ENCODE peak calls at places on chromosomes 11 and 22, in nine cellular contexts. G, S, U, P, F, W, N, J and B are unnamed samples.

GRCh38 chr11:95175969-95176368 is 55.0 kb downstream of the SESN3 start:
- DNase-seq in G (no peak), S (no peak), U (no peak), P (no peak), F (no peak), W (no peak), N (no peak), J (no peak), B (no peak)

GRCh38 chr11:116096596-116096995 is 592.4 kb upstream of the CADM1 start:
- DNase-seq in G (no peak), S (no peak), U (no peak), P (no peak), F (no peak), W (no peak), N (no peak), J (no peak), B (no peak)

GRCh38 chr11:12060385-12060980 is 49.9 kb upstream of the MICAL2 start:
- DNase-seq in G (no peak), S (no peak), U (peak), P (no peak), F (no peak), W (no peak), N (no peak), J (no peak), B (no peak)

GRCh38 chr11:131748146-131749050 is 378.0 kb downstream of the NTM start:
- DNase-seq in G (peak), S (peak), U (peak), P (peak), F (peak), W (peak), N (no peak), J (peak), B (peak)

GRCh38 chr22:17379939-17380710 is 10.9 kb downstream of the CECR2 start:
- DNase-seq in G (no peak), S (no peak), U (no peak), P (no peak), F (peak), W (no peak), N (no peak), J (no peak), B (no peak)

GRCh38 chr22:25054943-25055511 is 102.5 kb downstream of the KIAA1671 start:
- DNase-seq in G (no peak), S (no peak), U (no peak), P (no peak), F (no peak), W (peak), N (no peak), J (no peak), B (no peak)

GRCh38 chr11:116984589-116984988 is 113.6 kb downstream of the SIK3 start:
- DNase-seq in G (peak), S (no peak), U (no peak), P (no peak), F (no peak), W (no peak), N (no peak), J (no peak), B (peak)

GRCh38 chr11:6646631-6647281 is 8.9 kb downstream of the DCHS1 start:
- DNase-seq in G (no peak), S (no peak), U (peak), P (no peak), F (no peak), W (no peak), N (no peak), J (no peak), B (no peak)

GRCh38 chr11:23280088-23280487 is 419.8 kb upstream of the CCDC179 start:
- DNase-seq in G (no peak), S (no peak), U (no peak), P (no peak), F (no peak), W (no peak), N (no peak), J (no peak), B (no peak)

GRCh38 chr22:27197618-27198017 is 540.2 kb downstream of the MIAT start:
- DNase-seq in G (no peak), S (no peak), U (no peak), P (no peak), F (no peak), W (no peak), N (no peak), J (no peak), B (no peak)

GRCh38 chr11:10499452-10500262 is 41.3 kb downstream of the RNF141 start:
- DNase-seq in G (no peak), S (no peak), U (no peak), P (no peak), F (no peak), W (no peak), N (no peak), J (no peak), B (no peak)

GRCh38 chr11:76620471-76620870 is 50.1 kb downstream of the LRRC32 start:
- DNase-seq in G (peak), S (no peak), U (no peak), P (no peak), F (no peak), W (peak), N (no peak), J (no peak), B (no peak)

GRCh38 chr11:62055970-62056369 is 67.8 kb upstream of the INCENP start:
- DNase-seq in G (no peak), S (no peak), U (no peak), P (no peak), F (no peak), W (no peak), N (no peak), J (no peak), B (no peak)

GRCh38 chr11:57727185-57727584 is 14.1 kb upstream of the SELENOH start:
- DNase-seq in G (no peak), S (no peak), U (no peak), P (no peak), F (no peak), W (no peak), N (no peak), J (no peak), B (peak)

GRCh38 chr11:70203749-70204465 is 811 bp downstream of the FADD start:
- DNase-seq in G (peak), S (peak), U (no peak), P (peak), F (peak), W (peak), N (peak), J (peak), B (peak)

GRCh38 chr11:92329644-92330043 is 105.0 kb downstream of the FAT3 start:
- DNase-seq in G (peak), S (no peak), U (no peak), P (no peak), F (no peak), W (no peak), N (no peak), J (no peak), B (peak)

GRCh38 chr11:125674210-125674609 is 6.4 kb downstream of the ACRV1 start:
- DNase-seq in G (no peak), S (no peak), U (no peak), P (no peak), F (no peak), W (peak), N (no peak), J (no peak), B (no peak)

GRCh38 chr11:109984634-109985289 is 108.4 kb upstream of the ZC3H12C start:
- DNase-seq in G (peak), S (no peak), U (no peak), P (no peak), F (no peak), W (no peak), N (no peak), J (no peak), B (no peak)

GRCh38 chr11:95147364-95147905 is 57.8 kb downstream of the ENDOD1 start:
- DNase-seq in G (peak), S (no peak), U (no peak), P (peak), F (no peak), W (peak), N (peak), J (no peak), B (peak)

GRCh38 chr11:17208257-17208999 is 642 bp upstream of the PIK3C2A start:
- DNase-seq in G (peak), S (no peak), U (no peak), P (peak), F (peak), W (peak), N (peak), J (peak), B (peak)

GRCh38 chr22:28075260-28075981 is 156.4 kb upstream of the PITPNB start:
- DNase-seq in G (peak), S (peak), U (no peak), P (peak), F (no peak), W (peak), N (no peak), J (peak), B (peak)

GRCh38 chr11:105155679-105156078 is 16.1 kb upstream of the CARD18 start:
- DNase-seq in G (no peak), S (no peak), U (no peak), P (no peak), F (no peak), W (no peak), N (no peak), J (no peak), B (no peak)

GRCh38 chr11:108872781-108873291 is 208.0 kb downstream of the DDX10 start:
- DNase-seq in G (peak), S (no peak), U (no peak), P (no peak), F (no peak), W (peak), N (no peak), J (no peak), B (no peak)

GRCh38 chr11:12536566-12536965 is 137.7 kb upstream of the TEAD1 start:
- DNase-seq in G (no peak), S (no peak), U (no peak), P (no peak), F (no peak), W (no peak), N (no peak), J (no peak), B (no peak)

GRCh38 chr22:36816338-36816634 is 549 bp downstream of the PVALB start:
- DNase-seq in G (no peak), S (no peak), U (no peak), P (no peak), F (peak), W (no peak), N (no peak), J (no peak), B (no peak)

GRCh38 chr22:41642711-41643110 is 21.6 kb downstream of the XRCC6 start:
- DNase-seq in G (peak), S (no peak), U (no peak), P (no peak), F (no peak), W (no peak), N (no peak), J (no peak), B (no peak)

GRCh38 chr22:25777870-25778269 is 35.9 kb downstream of the MYO18B start:
- DNase-seq in G (peak), S (no peak), U (no peak), P (peak), F (no peak), W (peak), N (peak), J (peak), B (peak)

GRCh38 chr11:123473941-123474668 is 44.0 kb downstream of the GRAMD1B start:
- DNase-seq in G (peak), S (no peak), U (no peak), P (peak), F (no peak), W (peak), N (no peak), J (no peak), B (peak)

GRCh38 chr11:74318241-74318932 is 6.9 kb upstream of the P4HA3 start:
- DNase-seq in G (peak), S (no peak), U (no peak), P (no peak), F (no peak), W (peak), N (no peak), J (no peak), B (no peak)
- TF ChIP-seq CTCF in G (no peak), S (no peak), U (no peak), P (no peak), F (peak), W (no peak), N (no peak), J (peak), B (no peak)

GRCh38 chr11:1776944-1777715 is 13.4 kb upstream of the CTSD start:
- DNase-seq in G (no peak), S (no peak), U (no peak), P (no peak), F (no peak), W (no peak), N (no peak), J (no peak), B (no peak)
- H3K27ac ChIP-seq in G (no peak), S (no peak), U (no peak), P (peak), F (no peak), W (no peak), N (no peak), J (no peak), B (no peak)

GRCh38 chr22:50010676-50011446 is 1.7 kb downstream of the IL17REL start:
- DNase-seq in G (no peak), S (no peak), U (no peak), P (no peak), F (no peak), W (no peak), N (no peak), J (no peak), B (no peak)

GRCh38 chr22:50011447-50012200 is 941 bp downstream of the IL17REL start:
- DNase-seq in G (no peak), S (no peak), U (peak), P (no peak), F (no peak), W (no peak), N (no peak), J (peak), B (no peak)

GRCh38 chr22:50014053-50014501 is 1.5 kb upstream of the IL17REL start:
- DNase-seq in G (no peak), S (no peak), U (peak), P (no peak), F (no peak), W (no peak), N (no peak), J (peak), B (no peak)

GRCh38 chr22:50014655-50015401 is 2.3 kb upstream of the IL17REL start:
- DNase-seq in G (no peak), S (no peak), U (peak), P (no peak), F (no peak), W (no peak), N (no peak), J (peak), B (no peak)

DNA sequence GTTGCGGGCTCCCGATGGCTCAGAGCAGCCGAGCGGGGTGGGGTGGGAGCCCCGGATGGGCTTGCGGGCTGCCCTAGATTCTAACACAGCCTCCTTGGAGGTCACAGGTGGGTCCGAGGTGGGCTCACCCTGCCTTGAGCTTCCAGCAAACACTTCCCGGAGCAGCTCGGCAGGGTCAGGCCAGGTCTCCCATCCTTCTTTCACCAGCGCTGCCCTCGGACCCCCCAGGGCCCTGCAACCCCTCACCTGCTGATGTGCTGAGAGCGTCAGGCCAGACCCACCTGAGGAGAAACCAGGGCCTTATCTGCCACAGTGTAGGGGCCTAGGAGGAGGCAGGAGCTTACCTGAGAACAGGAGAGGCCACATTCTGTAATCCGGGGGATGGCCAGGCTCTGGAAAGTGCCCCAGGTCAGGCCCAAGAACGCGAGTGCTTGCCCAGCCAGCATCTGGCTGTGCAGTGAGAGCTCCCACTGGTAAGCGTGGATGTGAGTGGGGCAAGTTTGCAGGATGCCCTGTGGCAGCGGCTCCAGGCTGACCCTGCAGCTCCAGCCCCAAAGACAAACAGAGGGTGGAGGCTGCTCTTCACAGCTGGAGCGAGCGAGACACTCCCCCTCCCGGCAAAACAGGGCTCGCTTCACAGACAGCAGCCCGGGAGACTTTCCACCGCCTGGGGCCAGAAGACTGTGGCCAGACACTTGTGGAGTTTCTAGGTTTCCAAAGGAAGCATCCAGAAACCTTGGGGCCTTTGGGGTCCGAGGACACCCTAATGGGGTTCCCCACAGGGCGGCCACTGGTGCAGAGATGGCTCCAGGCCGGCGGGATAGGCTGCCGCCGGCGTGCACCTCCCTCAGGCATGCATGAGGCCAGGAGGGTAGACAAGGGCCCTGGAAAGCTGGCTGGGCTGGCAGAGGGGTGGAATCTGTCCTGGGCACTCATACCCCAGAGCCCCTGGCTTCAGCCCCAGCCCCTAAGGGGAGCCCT is at the start of gene IL17REL:
- DNase-seq in G (peak), S (no peak), U (no peak), P (no peak), F (no peak), W (no peak), N (no peak), J (no peak), B (no peak)
- TF ChIP-seq CTCF in G (no peak), S (no peak), U (no peak), P (no peak), F (peak), W (no peak), N (no peak), J (no peak), B (no peak)

GRCh38 chr11:118473537-118473936 is 37.2 kb downstream of the KMT2A start:
- DNase-seq in G (no peak), S (no peak), U (no peak), P (no peak), F (no peak), W (no peak), N (no peak), J (no peak), B (no peak)

DNA sequence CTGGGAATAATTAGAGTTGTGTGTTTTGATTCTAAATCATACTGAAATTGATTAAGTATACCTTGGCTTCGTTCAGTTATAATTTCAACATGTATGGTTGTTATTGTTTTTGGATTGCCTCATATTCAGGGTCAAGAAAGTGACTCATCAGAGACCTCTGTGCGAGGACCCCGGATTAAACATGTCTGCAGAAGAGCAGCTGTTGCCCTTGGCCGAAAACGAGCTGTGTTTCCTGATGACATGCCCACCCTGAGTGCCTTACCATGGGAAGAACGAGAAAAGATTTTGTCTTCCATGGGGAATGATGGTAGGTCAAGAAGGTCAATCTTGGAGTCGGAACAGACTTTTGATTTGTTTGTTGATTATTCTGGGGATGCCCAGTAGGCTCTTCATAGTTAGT is 40.4 kb downstream of the KMT2A start:
- DNase-seq in G (no peak), S (no peak), U (no peak), P (no peak), F (no peak), W (no peak), N (no peak), J (peak), B (no peak)
- H3K27ac ChIP-seq in G (no peak), S (no peak), U (no peak), P (no peak), F (no peak), W (no peak), N (no peak), J (peak), B (no peak)

DNA sequence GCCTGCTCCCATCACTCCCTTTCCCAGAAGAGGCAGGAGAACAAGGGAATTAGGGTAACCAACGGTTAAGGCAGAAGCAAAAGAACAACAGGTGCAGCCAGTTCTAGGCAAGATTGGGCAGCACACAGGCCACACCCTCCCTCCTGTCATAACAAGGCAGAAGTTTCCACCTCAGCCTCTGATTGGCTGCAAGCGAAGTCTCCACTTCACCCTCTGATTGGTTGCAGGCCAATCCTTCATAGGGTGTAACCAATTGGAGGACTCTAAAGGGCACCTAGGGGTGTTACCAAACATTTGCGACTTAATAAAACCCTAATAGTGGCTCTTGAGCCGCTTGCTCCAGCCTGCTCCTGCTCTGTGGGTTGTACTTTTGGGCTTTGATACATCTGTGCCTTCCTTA is 153.8 kb downstream of the CACNA1I start:
- DNase-seq in G (no peak), S (no peak), U (no peak), P (no peak), F (no peak), W (no peak), N (peak), J (no peak), B (no peak)
- TF ChIP-seq CTCF in G (no peak), S (no peak), U (no peak), P (no peak), F (no peak), W (no peak), N (no peak), J (no peak), B (no peak)

GRCh38 chr11:67507891-67508485 is at the start of gene CDK2AP2:
- DNase-seq in G (peak), S (peak), U (peak), P (peak), F (peak), W (peak), N (peak), J (peak), B (peak)

GRCh38 chr11:67504950-67505561 is at the start of gene PITPNM1:
- DNase-seq in G (peak), S (peak), U (peak), P (peak), F (peak), W (no peak), N (no peak), J (peak), B (peak)

GRCh38 chr11:67507242-67507890 is 596 bp downstream of the CDK2AP2 start:
- DNase-seq in G (peak), S (no peak), U (no peak), P (peak), F (no peak), W (no peak), N (peak), J (no peak), B (peak)

GRCh38 chr11:67505605-67506396 is 638 bp upstream of the PITPNM1 start:
- DNase-seq in G (peak), S (peak), U (peak), P (peak), F (peak), W (peak), N (peak), J (peak), B (peak)

GRCh38 chr11:67506426-67507032 is 1.4 kb upstream of the PITPNM1 start:
- DNase-seq in G (no peak), S (no peak), U (peak), P (no peak), F (no peak), W (no peak), N (no peak), J (no peak), B (no peak)
- H3K27ac ChIP-seq in G (peak), S (peak), U (peak), P (peak), F (no peak), W (peak), N (peak), J (no peak), B (peak)

GRCh38 chr11:35106595-35106994 is 32.4 kb upstream of the CD44 start:
- DNase-seq in G (no peak), S (no peak), U (no peak), P (no peak), F (no peak), W (no peak), N (no peak), J (no peak), B (no peak)
- TF ChIP-seq CTCF in G (no peak), S (no peak), U (no peak), P (no peak), F (no peak), W (no peak), N (no peak), J (no peak), B (no peak)